ENCODE peak calls at places on chromosomes 11 and 22, in four cellular contexts. B is K562, E is WTC11, O is HepG2. D is an unnamed sample.

GRCh38 chr11:70482529-70482917 is 84.2 kb downstream of the CTTN start:
- DNase-seq in B (no peak), E (no peak), O (no peak), D (no peak)

GRCh38 chr22:30208631-30209603 is 37.6 kb downstream of the LIF start:
- DNase-seq in B (peak), E (no peak), O (peak), D (peak)

GRCh38 chr22:50146440-50147228 is 23.9 kb upstream of the PANX2 start:
- DNase-seq in B (peak), E (no peak), O (peak), D (peak)

GRCh38 chr11:74366576-74366975 is 31.7 kb downstream of the PGM2L1 start:
- DNase-seq in B (no peak), E (no peak), O (no peak), D (no peak)

GRCh38 chr11:32333335-32333991 is 101.9 kb downstream of the WT1 start:
- DNase-seq in B (no peak), E (peak), O (no peak), D (peak)

GRCh38 chr11:103035656-103036434 is 56.1 kb downstream of the DCUN1D5 start:
- DNase-seq in B (peak), E (no peak), O (peak), D (peak)

GRCh38 chr11:15742626-15743243 is 613.6 kb downstream of the SOX6 start:
- DNase-seq in B (no peak), E (no peak), O (no peak), D (peak)

GRCh38 chr11:86692746-86693145 is 20.3 kb upstream of the ME3 start:
- DNase-seq in B (no peak), E (no peak), O (no peak), D (no peak)

GRCh38 chr11:88384004-88384677 is 46.6 kb upstream of the CTSC start:
- DNase-seq in B (no peak), E (no peak), O (no peak), D (no peak)

GRCh38 chr11:8689726-8690255 is 7.2 kb downstream of the RPL27A start:
- DNase-seq in B (no peak), E (no peak), O (no peak), D (no peak)

GRCh38 chr11:26578998-26579635 is 7.1 kb upstream of the MUC15 start:
- DNase-seq in B (no peak), E (no peak), O (no peak), D (no peak)

GRCh38 chr11:30919389-30920172 is 333.4 kb upstream of the MPPED2 start:
- DNase-seq in B (no peak), E (no peak), O (no peak), D (no peak)

GRCh38 chr11:57638005-57638760 is 11.5 kb downstream of the YPEL4 start:
- DNase-seq in B (no peak), E (peak), O (peak), D (peak)

GRCh38 chr11:35943761-35944502 is at the start of gene LDLRAD3:
- DNase-seq in B (peak), E (peak), O (peak), D (peak)

GRCh38 chr11:78094250-78094649 is 14.6 kb upstream of the NDUFC2 start:
- DNase-seq in B (no peak), E (no peak), O (no peak), D (no peak)

GRCh38 chr11:76419896-76420295 is 24.9 kb upstream of the EMSY start:
- DNase-seq in B (peak), E (peak), O (peak), D (no peak)

GRCh38 chr11:43686207-43686606 is 5.7 kb downstream of the HSD17B12 start:
- DNase-seq in B (no peak), E (no peak), O (no peak), D (no peak)

GRCh38 chr11:440065-441042 is 1.5 kb downstream of the ANO9 start:
- DNase-seq in B (peak), E (no peak), O (peak), D (peak)

GRCh38 chr11:62245271-62245753 is 3.3 kb downstream of the SCGB1D2 start:
- DNase-seq in B (peak), E (peak), O (peak), D (peak)

GRCh38 chr11:102116453-102117205 is 6.4 kb downstream of the YAP1 start:
- DNase-seq in B (no peak), E (no peak), O (peak), D (no peak)

GRCh38 chr11:12182650-12183511 is 72.5 kb downstream of the MICAL2 start:
- DNase-seq in B (peak), E (no peak), O (peak), D (no peak)

GRCh38 chr11:32071811-32072210 is 19.1 kb upstream of the RCN1 start:
- DNase-seq in B (peak), E (peak), O (peak), D (peak)

GRCh38 chr22:28711820-28712777 is 29.5 kb downstream of the CHEK2 start:
- DNase-seq in B (no peak), E (no peak), O (peak), D (no peak)

GRCh38 chr11:36447947-36448346 is 62.1 kb downstream of the TRAF6 start:
- DNase-seq in B (no peak), E (no peak), O (no peak), D (no peak)

GRCh38 chr11:26764825-26765224 is 43.0 kb upstream of the SLC5A12 start:
- DNase-seq in B (no peak), E (no peak), O (no peak), D (no peak)

GRCh38 chr11:64130618-64131017 is 35.3 kb downstream of the MACROD1 start:
- DNase-seq in B (no peak), E (no peak), O (no peak), D (no peak)

GRCh38 chr22:36790648-36791047 is 14.7 kb upstream of the IFT27 start:
- DNase-seq in B (peak), E (no peak), O (no peak), D (no peak)
- TF ChIP-seq FOXJ3 in B (no peak), E (no peak), O (no peak), D (no peak)

DNA sequence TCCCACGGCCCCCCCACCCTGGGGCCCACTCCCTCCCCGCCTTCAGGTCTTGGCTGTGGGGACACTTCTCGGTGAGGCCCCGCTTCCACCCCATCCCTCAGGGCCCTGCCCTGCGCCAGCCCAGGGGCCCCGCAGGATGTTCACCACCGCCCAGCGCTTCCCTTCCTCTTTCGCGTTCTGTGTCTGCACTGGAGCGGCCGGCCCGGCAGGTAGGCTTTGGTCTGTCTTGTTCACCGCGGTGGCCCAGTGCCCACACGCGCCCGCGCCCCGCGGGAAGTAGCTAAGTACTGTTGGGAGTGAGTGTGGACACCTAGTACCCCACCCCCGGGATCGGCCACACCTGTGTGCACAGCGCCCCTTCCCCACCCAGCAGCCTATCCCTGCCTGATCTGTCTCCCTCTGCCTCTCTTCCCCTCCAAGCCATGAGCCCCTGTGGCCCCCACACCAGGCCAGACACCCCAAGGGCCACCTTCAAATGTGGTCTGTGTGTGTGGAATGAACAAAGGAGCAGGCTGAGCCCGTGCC is 85.4 kb downstream of the WNT7B start:
- DNase-seq in B (no peak), E (no peak), O (no peak), D (no peak)
- TF ChIP-seq FOXJ3 in B (no peak), E (no peak), O (no peak), D (no peak)

DNA sequence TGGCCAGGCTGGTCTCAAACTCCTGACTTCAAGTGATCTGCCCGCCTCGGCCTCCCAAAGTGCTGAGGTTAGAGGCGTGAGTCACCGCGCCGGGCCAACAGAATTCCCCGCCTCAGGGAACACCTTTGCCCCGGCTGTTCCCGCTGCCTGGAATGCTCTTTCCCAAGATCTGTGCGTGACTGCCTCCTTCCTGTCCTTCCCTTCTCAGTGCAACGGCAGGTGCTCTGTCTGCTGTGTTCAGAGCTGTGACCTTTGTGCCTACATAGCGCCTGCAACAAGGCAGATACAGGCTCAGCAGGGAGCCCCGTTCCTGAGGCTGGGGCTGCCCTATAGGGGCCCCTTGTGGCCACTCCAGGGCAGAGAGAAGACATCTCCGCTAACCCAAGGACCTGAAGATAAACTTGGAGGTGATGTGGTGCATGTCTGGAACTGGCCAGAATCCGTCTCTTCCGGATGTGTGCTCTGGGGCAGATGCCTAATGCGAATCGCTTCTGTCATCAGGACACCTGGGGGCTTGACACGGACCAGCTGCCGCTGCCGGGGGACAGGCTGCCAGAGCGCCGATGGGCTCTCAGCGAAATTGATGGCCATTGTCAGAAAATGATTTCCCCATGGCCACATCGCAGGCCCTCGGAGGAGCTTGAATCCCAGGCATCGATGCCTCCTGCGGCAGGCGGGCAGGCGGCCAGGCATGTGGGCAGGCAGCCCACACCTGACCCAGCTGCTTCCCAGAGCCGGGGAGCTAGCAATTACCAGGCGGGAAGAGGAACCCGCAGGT is 43.5 kb upstream of the TCF20 start:
- DNase-seq in B (peak), E (peak), O (peak), D (peak)
- TF ChIP-seq FOXJ3 in B (no peak), E (no peak), O (no peak), D (no peak)

DNA sequence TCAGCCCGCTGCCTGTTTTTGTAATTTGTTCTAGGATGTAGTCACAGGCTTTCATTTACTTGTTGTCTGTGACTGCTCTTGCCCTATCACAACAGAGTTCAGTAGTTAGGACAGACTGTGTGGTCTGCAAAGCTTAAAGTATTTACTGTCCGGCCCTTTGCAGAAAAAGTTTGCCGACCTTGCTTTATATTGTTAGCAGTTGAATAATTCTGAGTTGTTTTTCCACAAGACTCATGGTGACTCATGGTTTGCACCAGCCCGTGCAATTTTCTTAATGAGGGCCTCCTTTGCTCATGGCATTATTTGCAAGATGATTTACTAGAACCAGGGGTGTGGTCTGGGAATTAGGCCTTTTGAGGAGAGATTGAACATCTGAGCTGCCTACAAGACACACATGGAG is 110.6 kb downstream of the SCN3B start:
- DNase-seq in B (no peak), E (no peak), O (no peak), D (no peak)
- TF ChIP-seq FOXJ3 in B (no peak), E (no peak), O (no peak), D (no peak)

GRCh38 chr22:39719559-39720450 is 149.3 kb downstream of the CACNA1I start:
- DNase-seq in B (peak), E (no peak), O (no peak), D (no peak)

GRCh38 chr22:39723899-39724351 is 153.4 kb downstream of the CACNA1I start:
- DNase-seq in B (peak), E (no peak), O (peak), D (no peak)

GRCh38 chr22:39724390-39724789 is 153.8 kb downstream of the CACNA1I start:
- DNase-seq in B (peak), E (no peak), O (no peak), D (no peak)

GRCh38 chr22:39723463-39723862 is 152.9 kb downstream of the CACNA1I start:
- DNase-seq in B (no peak), E (no peak), O (no peak), D (no peak)

DNA sequence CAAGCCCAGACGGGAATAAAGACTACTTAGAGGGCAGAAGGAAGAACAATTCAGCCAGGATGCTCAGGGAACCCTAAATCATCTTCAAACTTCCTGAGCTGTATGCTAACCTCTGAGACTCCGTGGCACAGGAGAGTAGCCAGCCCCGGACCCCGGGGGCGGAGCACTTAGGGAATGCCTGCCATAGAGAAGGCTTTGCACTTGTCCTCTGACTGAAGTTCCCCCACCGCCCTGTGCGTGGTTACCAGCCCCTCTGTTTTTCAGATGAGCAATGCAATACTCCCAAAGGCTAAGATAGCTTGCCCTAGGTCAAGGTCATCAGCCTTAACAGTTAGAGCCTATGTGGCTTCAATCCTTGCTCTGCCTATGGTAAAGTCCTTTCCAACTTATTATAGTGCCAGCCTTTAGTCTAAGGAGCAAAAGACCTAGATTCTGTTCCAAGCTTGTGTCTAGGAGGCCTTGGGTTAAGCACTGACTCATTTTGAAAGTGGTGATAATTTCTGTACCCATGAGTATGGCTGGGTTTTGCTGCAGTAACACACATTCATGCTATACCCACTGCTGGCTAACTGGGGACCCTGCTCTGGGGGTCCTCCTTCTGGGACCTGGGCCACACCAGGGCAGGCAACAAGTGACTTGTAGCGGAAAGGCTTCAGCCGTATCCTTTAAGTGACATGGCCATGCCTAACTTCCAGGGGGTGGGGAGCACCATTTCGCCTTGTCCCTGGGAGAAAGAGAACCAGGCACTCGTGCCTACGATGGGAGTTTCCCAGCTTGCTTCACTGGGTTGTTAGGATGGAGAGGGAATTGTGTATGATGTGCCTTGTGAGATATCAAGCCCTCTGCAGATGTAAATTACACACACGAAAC is 151.1 kb downstream of the CACNA1I start:
- DNase-seq in B (no peak), E (no peak), O (no peak), D (peak)
- TF ChIP-seq FOXJ3 in B (no peak), E (no peak), O (no peak), D (no peak)

GRCh38 chr22:46397514-46397913 is 62.0 kb downstream of the TRMU start:
- DNase-seq in B (no peak), E (no peak), O (no peak), D (no peak)

GRCh38 chr22:46393791-46394333 is 58.3 kb downstream of the TRMU start:
- DNase-seq in B (no peak), E (no peak), O (no peak), D (no peak)

GRCh38 chr22:46392137-46392844 is 56.8 kb downstream of the TRMU start:
- DNase-seq in B (no peak), E (no peak), O (no peak), D (no peak)

GRCh38 chr22:46395145-46395544 is 59.6 kb downstream of the TRMU start:
- DNase-seq in B (no peak), E (no peak), O (no peak), D (no peak)

DNA sequence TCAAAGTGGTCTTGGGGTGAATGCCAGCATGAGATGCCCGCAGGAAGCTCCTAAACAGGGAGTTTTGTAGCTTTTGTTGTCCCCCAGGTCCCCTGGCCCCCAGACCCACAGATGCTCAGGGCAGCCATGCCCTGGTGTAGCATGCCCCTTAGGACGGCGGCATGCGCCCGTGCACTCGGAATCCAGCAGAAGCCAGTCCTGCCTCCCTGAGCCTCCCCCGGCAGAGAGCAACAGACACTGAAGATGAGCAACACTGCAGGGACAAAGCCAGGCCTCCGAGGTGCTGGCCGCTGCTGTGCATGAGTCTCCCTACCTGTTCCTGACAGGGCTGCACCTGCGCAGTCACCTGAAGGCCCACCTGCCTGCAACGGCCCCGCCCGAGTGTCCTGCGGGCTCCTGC is 59.1 kb downstream of the TRMU start:
- DNase-seq in B (no peak), E (no peak), O (no peak), D (no peak)
- TF ChIP-seq FOXJ3 in B (no peak), E (no peak), O (no peak), D (no peak)

DNA sequence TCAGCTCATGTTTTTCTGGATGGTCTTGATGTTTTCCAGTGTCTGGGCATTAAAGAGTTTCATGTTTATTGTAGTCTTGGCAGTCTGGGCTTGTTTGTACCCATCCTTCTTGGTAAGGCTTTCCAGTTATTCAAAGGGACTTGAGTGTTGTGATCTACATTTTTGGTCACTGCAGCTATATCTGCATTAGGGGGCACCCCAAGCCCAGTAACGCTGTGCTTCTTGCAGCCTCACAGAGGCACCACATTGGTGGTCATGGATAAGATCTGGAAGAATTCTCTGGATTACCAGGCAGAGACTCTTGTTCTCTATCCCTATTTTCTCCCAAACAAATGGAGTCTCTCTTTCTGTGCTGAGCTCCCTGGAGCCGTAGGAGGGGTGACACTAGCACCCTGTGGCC is 451.5 kb upstream of the FAT3 start:
- DNase-seq in B (peak), E (peak), O (no peak), D (no peak)
- TF ChIP-seq FOXJ3 in B (no peak), E (no peak), O (no peak), D (no peak)

DNA sequence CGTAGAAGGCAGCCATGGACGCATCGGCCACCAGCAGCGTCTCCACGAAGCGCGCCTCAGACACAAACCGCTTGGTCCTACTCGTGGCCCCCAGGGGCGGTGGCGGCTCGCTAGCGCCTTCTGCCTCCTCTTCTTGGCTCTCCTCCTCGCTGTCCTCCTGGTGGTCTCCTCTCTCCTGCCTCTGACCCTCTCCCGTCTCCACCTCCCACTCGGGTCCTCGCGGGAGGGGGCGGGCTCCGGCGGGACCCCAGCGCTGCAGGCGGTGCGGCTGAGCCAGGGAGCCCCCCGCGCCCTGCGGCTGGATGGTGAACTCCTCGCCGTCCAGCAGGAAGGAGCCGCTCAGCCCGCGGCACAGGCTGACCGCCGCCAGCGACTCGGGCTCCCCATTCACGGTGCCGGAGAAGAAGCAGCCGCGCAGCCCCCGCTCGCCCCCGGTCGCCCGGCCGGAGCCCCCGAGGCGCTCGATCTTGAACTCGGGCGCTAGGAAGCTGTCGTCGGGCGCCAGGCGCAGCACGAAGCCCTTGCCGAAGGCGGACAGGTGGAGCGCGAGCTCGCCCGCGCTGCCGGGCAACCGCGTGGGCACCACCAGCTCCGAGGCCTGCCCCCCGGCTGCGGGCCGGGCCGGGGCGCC is 713 bp downstream of the ADAMTS8 start:
- DNase-seq in B (no peak), E (peak), O (no peak), D (peak)
- TF ChIP-seq FOXJ3 in B (no peak), E (no peak), O (no peak), D (no peak)

GRCh38 chr11:6703247-6704063 is 20.3 kb upstream of the MRPL17 start:
- DNase-seq in B (peak), E (peak), O (peak), D (peak)

GRCh38 chr11:6705905-6706535 is 22.9 kb upstream of the MRPL17 start:
- DNase-seq in B (peak), E (peak), O (peak), D (peak)
- TF ChIP-seq FOXJ3 in B (no peak), E (no peak), O (no peak), D (no peak)

D was measured in SK-N-SH.